ENCODE peak calls at places on chromosomes 12 and 14, in five cellular contexts. One of them, this sample, is unnamed.

GRCh38 chr14:53628747-53629146 is 327.9 kb downstream of the BMP4 start:
- DNase-seq in lower lobe of right lung: no peak
- DNase-seq in CD8-positive, alpha-beta T cell: no peak
- DNase-seq in AG04450: no peak
- DNase-seq in heart right ventricle: no peak
- DNase-seq in this sample: no peak

GRCh38 chr14:104299993-104300761 is 161.8 kb downstream of the KIF26A start:
- DNase-seq in lower lobe of right lung: peak
- DNase-seq in CD8-positive, alpha-beta T cell: no peak
- DNase-seq in AG04450: no peak
- DNase-seq in heart right ventricle: peak
- DNase-seq in this sample: no peak

GRCh38 chr14:26281280-26281998 is 316.4 kb downstream of the NOVA1 start:
- DNase-seq in lower lobe of right lung: no peak
- DNase-seq in CD8-positive, alpha-beta T cell: no peak
- DNase-seq in AG04450: peak
- DNase-seq in heart right ventricle: no peak
- DNase-seq in this sample: peak

GRCh38 chr12:120925740-120926563 is 21.8 kb upstream of the SPPL3 start:
- DNase-seq in lower lobe of right lung: no peak
- DNase-seq in CD8-positive, alpha-beta T cell: no peak
- DNase-seq in AG04450: no peak
- DNase-seq in heart right ventricle: no peak
- DNase-seq in this sample: no peak

GRCh38 chr14:31010935-31011334 is 14.5 kb upstream of the AP4S1 start:
- DNase-seq in lower lobe of right lung: no peak
- DNase-seq in CD8-positive, alpha-beta T cell: no peak
- DNase-seq in AG04450: no peak
- DNase-seq in heart right ventricle: no peak
- DNase-seq in this sample: no peak

GRCh38 chr12:107086314-107086713 is 7.0 kb downstream of the CRY1 start:
- DNase-seq in lower lobe of right lung: no peak
- DNase-seq in CD8-positive, alpha-beta T cell: no peak
- DNase-seq in AG04450: no peak
- DNase-seq in heart right ventricle: no peak
- DNase-seq in this sample: no peak

GRCh38 chr14:104871656-104872468 is 6.8 kb downstream of the CEP170B start:
- DNase-seq in lower lobe of right lung: peak
- DNase-seq in CD8-positive, alpha-beta T cell: no peak
- DNase-seq in AG04450: no peak
- DNase-seq in heart right ventricle: peak
- DNase-seq in this sample: no peak

GRCh38 chr14:88831285-88831684 is 6.8 kb downstream of the TTC8 start:
- DNase-seq in lower lobe of right lung: no peak
- DNase-seq in CD8-positive, alpha-beta T cell: no peak
- DNase-seq in AG04450: no peak
- DNase-seq in heart right ventricle: no peak
- DNase-seq in this sample: no peak

GRCh38 chr12:76813972-76814371 is 50.1 kb downstream of the ZDHHC17 start:
- DNase-seq in lower lobe of right lung: no peak
- DNase-seq in CD8-positive, alpha-beta T cell: no peak
- DNase-seq in AG04450: no peak
- DNase-seq in heart right ventricle: no peak
- DNase-seq in this sample: no peak

GRCh38 chr12:63867026-63867425 is 22.5 kb downstream of the SRGAP1 start:
- DNase-seq in lower lobe of right lung: no peak
- DNase-seq in CD8-positive, alpha-beta T cell: no peak
- DNase-seq in AG04450: no peak
- DNase-seq in heart right ventricle: no peak
- DNase-seq in this sample: no peak

GRCh38 chr12:131681257-131681620 is 29.7 kb upstream of the SFSWAP start:
- DNase-seq in lower lobe of right lung: no peak
- DNase-seq in CD8-positive, alpha-beta T cell: no peak
- DNase-seq in AG04450: no peak
- DNase-seq in heart right ventricle: no peak
- DNase-seq in this sample: no peak

GRCh38 chr12:93645702-93646101 is 31.5 kb upstream of the CRADD start:
- DNase-seq in lower lobe of right lung: no peak
- DNase-seq in CD8-positive, alpha-beta T cell: no peak
- DNase-seq in AG04450: no peak
- DNase-seq in heart right ventricle: no peak
- DNase-seq in this sample: no peak

GRCh38 chr12:124851344-124851743 is 12.3 kb downstream of the SCARB1 start:
- DNase-seq in lower lobe of right lung: no peak
- DNase-seq in CD8-positive, alpha-beta T cell: no peak
- DNase-seq in AG04450: no peak
- DNase-seq in heart right ventricle: no peak
- DNase-seq in this sample: peak

GRCh38 chr14:63288853-63289252 is 29.9 kb downstream of the GPHB5 start:
- DNase-seq in lower lobe of right lung: no peak
- DNase-seq in CD8-positive, alpha-beta T cell: no peak
- DNase-seq in AG04450: no peak
- DNase-seq in heart right ventricle: no peak
- DNase-seq in this sample: no peak

GRCh38 chr12:40971911-40972310 is 216.2 kb upstream of the PDZRN4 start:
- DNase-seq in lower lobe of right lung: no peak
- DNase-seq in CD8-positive, alpha-beta T cell: no peak
- DNase-seq in AG04450: no peak
- DNase-seq in heart right ventricle: no peak
- DNase-seq in this sample: no peak

GRCh38 chr12:122080149-122081107 is 1.9 kb downstream of the MLXIP start:
- DNase-seq in lower lobe of right lung: peak
- DNase-seq in CD8-positive, alpha-beta T cell: no peak
- DNase-seq in AG04450: peak
- DNase-seq in heart right ventricle: no peak
- DNase-seq in this sample: peak

GRCh38 chr14:85088231-85088630 is 441.7 kb upstream of the FLRT2 start:
- DNase-seq in lower lobe of right lung: no peak
- DNase-seq in CD8-positive, alpha-beta T cell: no peak
- DNase-seq in AG04450: no peak
- DNase-seq in heart right ventricle: no peak
- DNase-seq in this sample: no peak

GRCh38 chr12:128178551-128178950 is 88.4 kb upstream of the TMEM132C start:
- DNase-seq in lower lobe of right lung: no peak
- DNase-seq in CD8-positive, alpha-beta T cell: no peak
- DNase-seq in AG04450: no peak
- DNase-seq in heart right ventricle: no peak
- DNase-seq in this sample: no peak

GRCh38 chr12:55727643-55728184 is 1.1 kb downstream of the CD63 start:
- DNase-seq in lower lobe of right lung: peak
- DNase-seq in CD8-positive, alpha-beta T cell: no peak
- DNase-seq in AG04450: no peak
- DNase-seq in heart right ventricle: peak
- DNase-seq in this sample: no peak

GRCh38 chr14:69643430-69644200 is 32.2 kb downstream of the SUSD6 start:
- DNase-seq in lower lobe of right lung: peak
- DNase-seq in CD8-positive, alpha-beta T cell: no peak
- DNase-seq in AG04450: no peak
- DNase-seq in heart right ventricle: no peak
- DNase-seq in this sample: peak

GRCh38 chr12:42590324-42590934 is 883 bp upstream of the PRICKLE1 start:
- DNase-seq in lower lobe of right lung: peak
- DNase-seq in CD8-positive, alpha-beta T cell: no peak
- DNase-seq in AG04450: no peak
- DNase-seq in heart right ventricle: peak
- DNase-seq in this sample: no peak

GRCh38 chr14:52124791-52125661 is 56.2 kb upstream of the NID2 start:
- DNase-seq in lower lobe of right lung: no peak
- DNase-seq in CD8-positive, alpha-beta T cell: no peak
- DNase-seq in AG04450: no peak
- DNase-seq in heart right ventricle: no peak
- DNase-seq in this sample: no peak

DNA sequence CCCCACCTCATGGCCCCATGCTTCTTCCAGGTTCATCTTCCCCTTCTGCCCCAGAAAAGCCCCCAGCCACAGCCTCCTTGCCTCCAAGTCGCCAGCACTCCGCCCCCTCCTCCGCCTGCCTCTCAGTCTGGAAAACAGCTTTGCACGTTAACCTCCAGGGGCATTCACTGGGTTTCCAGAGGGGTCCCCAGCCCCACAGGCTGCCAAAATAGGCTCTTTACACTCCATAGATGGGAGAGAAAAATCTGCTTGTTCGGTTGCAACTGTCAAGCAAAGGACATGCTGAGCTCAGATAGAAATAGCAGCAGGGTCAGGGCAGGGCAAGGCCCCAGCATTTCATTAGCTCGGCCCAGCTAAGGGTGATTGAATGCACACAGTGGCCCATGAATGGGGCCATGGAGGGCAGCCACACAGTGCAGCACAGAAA is 253.5 kb downstream of the ZFP36L1 start:
- DNase-seq in lower lobe of right lung: no peak
- DNase-seq in CD8-positive, alpha-beta T cell: no peak
- DNase-seq in AG04450: no peak
- DNase-seq in heart right ventricle: peak
- DNase-seq in this sample: no peak
- H3K4me3 ChIP-seq in lower lobe of right lung: no peak
- H3K4me3 ChIP-seq in CD8-positive, alpha-beta T cell: no peak
- H3K4me3 ChIP-seq in AG04450: no peak
- H3K4me3 ChIP-seq in heart right ventricle: no peak
- H3K4me3 ChIP-seq in this sample: no peak

GRCh38 chr14:66401447-66402095 is 84.6 kb upstream of the CCDC196 start:
- DNase-seq in lower lobe of right lung: no peak
- DNase-seq in CD8-positive, alpha-beta T cell: no peak
- DNase-seq in AG04450: no peak
- DNase-seq in heart right ventricle: no peak
- DNase-seq in this sample: no peak
- TF ChIP-seq CTCF in lower lobe of right lung: peak
- TF ChIP-seq CTCF in CD8-positive, alpha-beta T cell: no peak
- TF ChIP-seq CTCF in AG04450: peak
- TF ChIP-seq CTCF in heart right ventricle: peak
- TF ChIP-seq CTCF in this sample: peak

GRCh38 chr14:50678163-50678562 is 10.1 kb upstream of the SAV1 start:
- DNase-seq in lower lobe of right lung: no peak
- DNase-seq in CD8-positive, alpha-beta T cell: no peak
- DNase-seq in AG04450: no peak
- DNase-seq in heart right ventricle: no peak
- DNase-seq in this sample: no peak
- H3K4me3 ChIP-seq in lower lobe of right lung: no peak
- H3K4me3 ChIP-seq in CD8-positive, alpha-beta T cell: no peak
- H3K4me3 ChIP-seq in AG04450: no peak
- H3K4me3 ChIP-seq in heart right ventricle: no peak
- H3K4me3 ChIP-seq in this sample: no peak

GRCh38 chr14:106681161-106681955 is 1155.0 kb downstream of the TMEM121 start:
- DNase-seq in lower lobe of right lung: no peak
- DNase-seq in CD8-positive, alpha-beta T cell: no peak
- DNase-seq in AG04450: no peak
- DNase-seq in heart right ventricle: no peak
- DNase-seq in this sample: no peak
- TF ChIP-seq CTCF in lower lobe of right lung: no peak
- TF ChIP-seq CTCF in CD8-positive, alpha-beta T cell: peak
- TF ChIP-seq CTCF in AG04450: no peak
- TF ChIP-seq CTCF in heart right ventricle: no peak
- TF ChIP-seq CTCF in this sample: no peak

GRCh38 chr14:60647081-60647836 is 2.0 kb downstream of the SIX1 start:
- DNase-seq in lower lobe of right lung: peak
- DNase-seq in CD8-positive, alpha-beta T cell: no peak
- DNase-seq in AG04450: no peak
- DNase-seq in heart right ventricle: no peak
- DNase-seq in this sample: no peak

GRCh38 chr14:60647837-60648168 is 1.5 kb downstream of the SIX1 start:
- DNase-seq in lower lobe of right lung: no peak
- DNase-seq in CD8-positive, alpha-beta T cell: no peak
- DNase-seq in AG04450: no peak
- DNase-seq in heart right ventricle: no peak
- DNase-seq in this sample: no peak

GRCh38 chr14:60648934-60649814 is at the start of gene SIX1:
- DNase-seq in lower lobe of right lung: peak
- DNase-seq in CD8-positive, alpha-beta T cell: no peak
- DNase-seq in AG04450: peak
- DNase-seq in heart right ventricle: peak
- DNase-seq in this sample: peak

GRCh38 chr14:60649815-60650381 is 621 bp upstream of the SIX1 start:
- DNase-seq in lower lobe of right lung: no peak
- DNase-seq in CD8-positive, alpha-beta T cell: no peak
- DNase-seq in AG04450: no peak
- DNase-seq in heart right ventricle: no peak
- DNase-seq in this sample: no peak

DNA sequence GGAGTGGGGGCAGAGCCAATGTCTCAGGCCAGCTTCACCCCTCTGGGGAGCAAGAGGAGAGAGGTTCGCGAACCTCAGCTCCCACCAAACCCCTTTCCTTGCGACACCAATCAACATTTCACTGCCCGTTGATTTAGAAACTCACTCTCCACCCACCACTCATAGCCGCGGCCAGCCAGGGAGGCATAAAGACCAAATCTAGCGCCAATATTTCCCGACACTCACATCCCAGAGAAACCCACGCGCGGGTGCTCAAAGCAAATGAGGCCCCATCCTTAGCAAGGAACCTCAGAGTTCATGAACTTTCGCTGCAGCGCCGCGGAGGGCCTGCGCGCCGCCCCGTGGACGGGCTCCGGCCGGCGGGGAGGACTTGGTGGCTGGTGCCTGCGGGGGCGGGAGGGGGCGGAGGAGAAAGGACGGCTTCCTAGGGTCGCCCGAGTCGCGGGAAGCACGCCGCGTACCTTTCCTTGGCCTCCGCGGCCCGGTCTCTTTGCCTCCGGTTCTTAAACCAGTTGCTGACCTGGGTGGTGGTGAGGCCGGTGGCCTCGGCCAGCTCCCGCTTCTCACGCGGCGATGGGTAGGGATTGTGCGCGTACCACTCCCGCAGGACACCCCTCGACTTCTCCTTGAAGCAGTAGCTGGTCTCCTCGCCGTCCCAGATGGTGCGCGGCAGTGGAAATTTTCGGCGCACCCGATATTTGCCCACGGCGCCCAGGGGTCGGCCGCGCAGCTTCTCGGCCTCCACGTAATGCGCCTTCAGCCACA is 926 bp downstream of the SIX1 start:
- DNase-seq in lower lobe of right lung: peak
- DNase-seq in CD8-positive, alpha-beta T cell: no peak
- DNase-seq in AG04450: no peak
- DNase-seq in heart right ventricle: no peak
- DNase-seq in this sample: no peak
- H3K4me3 ChIP-seq in lower lobe of right lung: peak
- H3K4me3 ChIP-seq in CD8-positive, alpha-beta T cell: no peak
- H3K4me3 ChIP-seq in AG04450: peak
- H3K4me3 ChIP-seq in heart right ventricle: peak
- H3K4me3 ChIP-seq in this sample: peak

GRCh38 chr12:1234073-1234472 is 243.1 kb downstream of the ERC1 start:
- DNase-seq in lower lobe of right lung: no peak
- DNase-seq in CD8-positive, alpha-beta T cell: no peak
- DNase-seq in AG04450: no peak
- DNase-seq in heart right ventricle: no peak
- DNase-seq in this sample: no peak
- TF ChIP-seq CTCF in lower lobe of right lung: no peak
- TF ChIP-seq CTCF in CD8-positive, alpha-beta T cell: no peak
- TF ChIP-seq CTCF in AG04450: no peak
- TF ChIP-seq CTCF in heart right ventricle: no peak
- TF ChIP-seq CTCF in this sample: no peak

GRCh38 chr12:66197413-66198055 is 8.5 kb downstream of the IRAK3 start:
- DNase-seq in lower lobe of right lung: no peak
- DNase-seq in CD8-positive, alpha-beta T cell: no peak
- DNase-seq in AG04450: no peak
- DNase-seq in heart right ventricle: no peak
- DNase-seq in this sample: no peak
- H3K4me3 ChIP-seq in lower lobe of right lung: no peak
- H3K4me3 ChIP-seq in CD8-positive, alpha-beta T cell: no peak
- H3K4me3 ChIP-seq in AG04450: no peak
- H3K4me3 ChIP-seq in heart right ventricle: no peak
- H3K4me3 ChIP-seq in this sample: no peak

GRCh38 chr12:118714051-118714460 is 267.3 kb upstream of the SRRM4 start:
- DNase-seq in lower lobe of right lung: no peak
- DNase-seq in CD8-positive, alpha-beta T cell: no peak
- DNase-seq in AG04450: no peak
- DNase-seq in heart right ventricle: no peak
- DNase-seq in this sample: no peak
- TF ChIP-seq CTCF in lower lobe of right lung: peak
- TF ChIP-seq CTCF in CD8-positive, alpha-beta T cell: no peak
- TF ChIP-seq CTCF in AG04450: peak
- TF ChIP-seq CTCF in heart right ventricle: peak
- TF ChIP-seq CTCF in this sample: no peak

This sample was measured in retinal pigment epithelial cell.